ENCODE peak calls at places on chromosomes 6 and 20, in seven cellular contexts. A is AG04450; H is EH; F is lower lobe of right lung; E is BE2C; X is DMS153; I is naive thymus-derived CD8-positive, alpha-beta T cell. J is an unnamed sample.

GRCh38 chr6:155253337-155253736 is 10.5 kb upstream of the CLDN20 start:
- DNase-seq in A (no peak), H (no peak), F (no peak), E (no peak), X (no peak), I (no peak), J (no peak)

GRCh38 chr6:144662812-144663211 is 377.7 kb downstream of the UTRN start:
- DNase-seq in A (no peak), H (peak), F (no peak), E (no peak), X (no peak), I (no peak), J (no peak)

GRCh38 chr6:54014440-54014839 is 96.8 kb upstream of the MLIP start:
- DNase-seq in A (no peak), H (no peak), F (no peak), E (no peak), X (no peak), I (no peak), J (no peak)

GRCh38 chr6:84688187-84688878 is 76.1 kb downstream of the TBX18 start:
- DNase-seq in A (no peak), H (peak), F (no peak), E (no peak), X (no peak), I (no peak), J (no peak)

GRCh38 chr6:158047563-158048323 is 66.1 kb downstream of the SYNJ2 start:
- DNase-seq in A (no peak), H (no peak), F (peak), E (no peak), X (no peak), I (no peak), J (peak)

GRCh38 chr20:59775221-59776055 is 158.0 kb downstream of the SYCP2 start:
- DNase-seq in A (no peak), H (no peak), F (no peak), E (no peak), X (no peak), I (no peak), J (no peak)

GRCh38 chr20:50496773-50497375 is 13.3 kb upstream of the PTPN1 start:
- DNase-seq in A (no peak), H (peak), F (no peak), E (no peak), X (no peak), I (no peak), J (no peak)

GRCh38 chr20:35327074-35327976 is 35.1 kb upstream of the FAM83C start:
- DNase-seq in A (no peak), H (peak), F (no peak), E (no peak), X (no peak), I (no peak), J (no peak)

GRCh38 chr6:35258858-35259193 is 709 bp upstream of the ZNF76 start:
- DNase-seq in A (no peak), H (no peak), F (peak), E (peak), X (no peak), I (peak), J (peak)

GRCh38 chr6:164098857-164099534 is 684.5 kb downstream of the QKI start:
- DNase-seq in A (no peak), H (no peak), F (no peak), E (no peak), X (no peak), I (no peak), J (peak)

GRCh38 chr6:163252132-163252729 is 162.3 kb upstream of the QKI start:
- DNase-seq in A (no peak), H (no peak), F (no peak), E (no peak), X (no peak), I (no peak), J (peak)

GRCh38 chr6:55958790-55959189 is 83.4 kb upstream of the BMP5 start:
- DNase-seq in A (no peak), H (no peak), F (no peak), E (no peak), X (no peak), I (no peak), J (no peak)

GRCh38 chr6:11126876-11127275 is 15.4 kb upstream of the ERVFRD-1 start:
- DNase-seq in A (no peak), H (peak), F (no peak), E (no peak), X (no peak), I (no peak), J (no peak)

GRCh38 chr20:25256226-25256859 is 8.5 kb downstream of the PYGB start:
- DNase-seq in A (no peak), H (no peak), F (no peak), E (no peak), X (no peak), I (no peak), J (no peak)

GRCh38 chr20:7742479-7742878 is 197.8 kb downstream of the HAO1 start:
- DNase-seq in A (peak), H (no peak), F (no peak), E (no peak), X (peak), I (no peak), J (no peak)